ENCODE peak calls at places on chromosomes 5 and 9, in eight cellular contexts. R, L, B, G, U, Y, P and N are unnamed samples.
A peak's percentile ranks its signal among the peaks of the same experiment; 100 is the strongest.

GRCh38 chr5:38666668-38667498 is 110.4 kb upstream of the LIFR start:
- DNase-seq in B (peak; percentile 70), P (peak; percentile 43), L (peak; percentile 34), G (peak; percentile 48), Y (peak; percentile 71), R (peak; percentile 44), U (peak; percentile 71), N (peak; percentile 39)

GRCh38 chr5:109898547-109899544 is 209.1 kb downstream of the MAN2A1 start:
- DNase-seq in R (no peak), G (no peak), P (no peak), L (no peak), U (no peak), B (no peak), Y (no peak), N (no peak)

GRCh38 chr9:35598863-35599590 is 6.0 kb upstream of the TESK1 start:
- DNase-seq in U (peak; percentile 51), G (peak; percentile 64), Y (peak; percentile 73), R (no peak), P (no peak), L (no peak), B (peak; percentile 61), N (no peak)

GRCh38 chr9:13508086-13508485 is 228.6 kb upstream of the MPDZ start:
- DNase-seq in Y (no peak), G (no peak), L (no peak), P (no peak), U (no peak), R (no peak), B (no peak), N (no peak)

GRCh38 chr5:173618927-173619519 is 2.6 kb upstream of the BOD1 start:
- DNase-seq in P (peak; percentile 76), U (peak; percentile 68), G (peak; percentile 79), B (peak; percentile 35), R (no peak), L (no peak), Y (peak; percentile 48), N (peak; percentile 81)

GRCh38 chr5:142426129-142426641 is 101.4 kb upstream of the SPRY4 start:
- DNase-seq in G (no peak), R (peak; percentile 60), U (peak; percentile 63), L (no peak), P (no peak), B (no peak), Y (peak; percentile 23), N (no peak)

GRCh38 chr9:137217276-137218211 is 4.5 kb downstream of the RNF208 start:
- DNase-seq in P (no peak), L (no peak), Y (peak; percentile 76), G (peak; percentile 89), U (peak; percentile 93), R (peak; percentile 66), B (peak; percentile 83), N (peak; percentile 96)

GRCh38 chr5:125295405-125295872 is 549.0 kb upstream of the ZNF608 start:
- DNase-seq in U (no peak), B (no peak), L (no peak), Y (no peak), P (no peak), G (no peak), R (no peak), N (peak; percentile 62)

GRCh38 chr9:36284226-36284625 is 26.0 kb upstream of the GNE start:
- DNase-seq in G (no peak), L (no peak), Y (no peak), R (no peak), U (no peak), B (no peak), P (no peak), N (no peak)

GRCh38 chr5:65050140-65050539 is 281.4 kb downstream of the CWC27 start:
- DNase-seq in G (no peak), U (no peak), Y (no peak), R (no peak), L (no peak), B (no peak), P (no peak), N (no peak)

GRCh38 chr5:107504424-107504823 is 166.3 kb downstream of the EFNA5 start:
- DNase-seq in R (no peak), Y (no peak), L (no peak), U (no peak), G (no peak), P (no peak), B (no peak), N (no peak)

GRCh38 chr9:87337335-87338074 is 160.2 kb upstream of the DAPK1 start:
- DNase-seq in U (peak; percentile 77), R (no peak), G (peak; percentile 94), L (peak; percentile 43), Y (no peak), B (no peak), P (peak; percentile 31), N (no peak)

DNA sequence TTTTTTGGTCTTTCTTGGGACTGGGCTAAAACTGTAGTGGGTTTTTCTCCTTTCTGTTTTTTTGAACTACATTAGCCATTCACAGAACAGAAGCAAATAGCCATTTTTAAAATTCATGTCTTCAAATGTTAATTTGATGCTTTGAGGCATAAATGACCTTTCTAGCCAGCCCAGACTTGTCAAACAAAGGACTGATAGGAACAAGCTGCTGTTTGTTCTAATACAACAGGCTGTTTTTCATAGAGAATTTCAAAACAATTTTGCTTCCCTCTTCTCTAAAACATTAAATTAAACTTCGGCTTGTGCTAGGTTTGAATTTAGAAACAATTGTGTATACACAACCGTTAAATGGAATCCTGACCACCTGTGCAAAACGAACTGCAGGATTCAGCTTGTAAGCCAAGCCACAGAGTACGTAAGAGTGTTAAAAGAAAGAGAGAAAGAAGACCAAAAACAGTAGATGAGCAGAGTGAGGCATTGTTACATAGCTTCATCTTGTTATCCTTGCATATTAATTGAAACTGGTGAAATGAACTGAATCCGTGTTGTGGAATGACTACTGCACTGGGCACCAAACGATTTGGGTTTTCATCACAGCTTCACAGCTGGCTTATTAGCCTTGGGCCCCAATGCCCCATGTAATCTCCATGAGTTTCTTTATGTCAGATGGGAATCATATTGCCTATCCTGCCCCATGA is 100.0 kb downstream of the ZSWIM6 start:
- DNase-seq in P (no peak), L (no peak), Y (no peak), U (no peak), G (no peak), B (no peak), R (no peak), N (no peak)
- H3K27ac ChIP-seq in P (no peak overlapping the region), L (peak overlapping the region; percentile 45), Y (no peak overlapping the region), U (peak overlapping the region; percentile 3), G (peak overlapping the region; percentile 42), B (no peak overlapping the region), R (no peak overlapping the region), N (no peak overlapping the region)

DNA sequence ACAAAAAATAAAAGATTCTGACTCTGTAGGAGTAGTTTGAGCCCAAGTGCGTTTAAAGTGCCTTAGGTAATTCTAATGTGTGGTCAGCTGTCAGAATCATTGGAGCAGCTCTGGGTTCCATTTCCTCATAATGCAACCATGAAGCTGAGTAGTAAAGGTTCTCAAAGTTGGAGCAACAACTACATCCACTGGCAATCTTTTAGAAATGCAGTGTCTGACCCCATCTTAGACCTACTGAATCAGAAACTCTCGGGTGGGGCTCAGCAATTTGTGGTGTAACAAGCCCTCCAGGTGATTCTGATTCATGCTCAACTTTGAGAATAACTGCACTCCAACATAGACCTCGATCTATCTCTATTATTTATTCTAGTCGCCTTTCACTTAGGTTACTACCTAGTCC is 7.6 kb upstream of the ALDH1A1 start:
- DNase-seq in R (no peak), U (no peak), B (no peak), Y (no peak), G (no peak), P (no peak), L (no peak), N (peak; percentile 30)
- TF ChIP-seq CTCF in R (no peak), U (no peak), B (no peak), Y (no peak), G (no peak), P (peak; percentile 39), L (no peak), N (no peak)

GRCh38 chr9:33289936-33290246 is 425 bp upstream of the NFX1 start:
- DNase-seq in P (no peak), R (no peak), L (no peak), B (no peak), G (no peak), Y (no peak), U (no peak), N (no peak)

GRCh38 chr9:33288828-33289483 is 1.4 kb upstream of the NFX1 start:
- DNase-seq in P (no peak), U (no peak), G (no peak), L (peak; percentile 56), Y (no peak), R (peak; percentile 15), B (no peak), N (no peak)

GRCh38 chr9:33288235-33288634 is 2.1 kb upstream of the NFX1 start:
- DNase-seq in G (no peak), L (peak; percentile 31), U (no peak), B (no peak), Y (no peak), R (peak; percentile 16), P (no peak), N (no peak)

GRCh38 chr9:33290247-33290993 is at the start of gene NFX1:
- DNase-seq in L (peak; percentile 99), B (peak; percentile 98), Y (peak; percentile 98), G (peak; percentile 98), R (peak; percentile 97), P (peak; percentile 95), U (peak; percentile 98), N (peak; percentile 98)

DNA sequence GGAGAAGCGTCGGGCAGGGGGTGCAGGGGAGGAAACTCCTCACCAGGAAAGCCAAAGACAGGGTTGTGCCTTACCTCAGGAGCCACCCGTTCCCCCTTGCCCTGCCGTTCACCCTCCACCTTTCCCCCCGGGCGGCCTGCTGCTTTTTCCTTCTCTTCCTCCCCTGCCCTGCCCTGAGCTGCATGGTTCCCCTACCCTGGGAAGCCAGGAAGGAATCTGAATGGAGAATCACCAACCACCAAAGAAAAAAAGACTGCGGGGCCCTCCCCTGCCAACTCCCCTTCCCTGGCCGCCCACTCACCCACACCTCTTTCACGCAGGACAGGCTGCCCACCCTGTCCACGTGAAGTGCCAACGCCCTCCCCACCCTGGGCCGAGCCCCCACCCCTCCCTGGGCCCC is 815 bp upstream of the NFX1 start:
- DNase-seq in U (peak; percentile 57), Y (peak; percentile 7), L (peak; percentile 53), B (no peak), P (no peak), R (peak; percentile 13), G (peak; percentile 13), N (no peak)
- H3K27ac ChIP-seq in U (no peak overlapping the region), Y (peak overlapping the region; percentile 97), L (peak overlapping the region; percentile 89), B (peak overlapping the region; percentile 97), P (peak overlapping the region; percentile 99), R (peak overlapping the region; percentile 98), G (peak overlapping the region; percentile 96), N (peak overlapping the region; percentile 98)

DNA sequence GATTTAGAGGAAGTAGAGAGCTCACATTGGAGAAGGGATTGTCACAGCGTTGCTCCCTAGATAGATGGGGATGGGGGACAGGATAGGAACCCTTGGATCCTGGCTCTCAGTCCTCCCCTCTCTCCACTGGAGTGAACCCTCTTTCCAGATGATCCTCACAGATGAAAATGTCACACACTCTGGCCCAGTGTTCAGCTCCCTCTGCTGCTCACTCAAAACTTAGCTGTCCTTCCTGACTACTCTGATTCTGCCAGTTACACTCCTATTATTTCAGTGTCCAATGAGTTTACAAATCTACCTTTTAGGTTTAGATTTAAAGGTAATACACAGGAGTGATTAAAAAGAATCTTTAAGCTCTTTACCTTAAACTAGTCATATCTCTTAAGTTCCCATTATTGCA is 5.8 kb upstream of the SPINK7 start:
- DNase-seq in Y (no peak), U (no peak), G (no peak), R (no peak), B (no peak), L (no peak), P (no peak), N (no peak)
- TF ChIP-seq CTCF in Y (no peak), U (peak; percentile 31), G (peak; percentile 53), R (no peak), B (no peak), L (no peak), P (no peak), N (no peak)